ENCODE peak calls at places on chromosome 12, in six cellular contexts. S is hepatocyte, N is H7, I is pancreas, E is neural progenitor cell, U is aorta. Z is an unnamed sample.
A peak's percentile ranks its signal among the peaks of the same experiment; 100 is the strongest.

GRCh38 chr12:129257526-129257925 is 404.2 kb downstream of the GLT1D1 start:
- DNase-seq in S (no peak), N (no peak), I (no peak), E (no peak), U (no peak), Z (no peak)

GRCh38 chr12:2551097-2551496 is 243.7 kb upstream of the FKBP4 start:
- DNase-seq in S (no peak), N (no peak), I (no peak), E (no peak), U (no peak), Z (no peak)

GRCh38 chr12:7144414-7145120 is 14.4 kb downstream of the CLSTN3 start:
- DNase-seq in S (peak; percentile 42), N (peak; percentile 74), I (no peak), E (peak; percentile 43), U (no peak), Z (no peak)

GRCh38 chr12:132153501-132154340 is 9.5 kb downstream of the NOC4L start:
- DNase-seq in S (peak; percentile 92), N (peak; percentile 98), I (peak; percentile 82), E (peak; percentile 93), U (peak; percentile 88), Z (peak; percentile 55)

GRCh38 chr12:21113266-21113665 is 17.7 kb upstream of the SLCO1B1 start:
- DNase-seq in S (no peak), N (no peak), I (no peak), E (no peak), U (no peak), Z (no peak)

GRCh38 chr12:1851126-1851791 is 30.9 kb downstream of the LRTM2 start:
- DNase-seq in S (no peak), N (no peak), I (no peak), E (no peak), U (no peak), Z (no peak)

GRCh38 chr12:56695327-56696101 is 7.4 kb upstream of the PTGES3 start:
- DNase-seq in S (no peak), N (no peak), I (no peak), E (no peak), U (peak; percentile 31), Z (no peak)

GRCh38 chr12:14952295-14952995 is 9.0 kb downstream of the ARHGDIB start:
- DNase-seq in S (peak; percentile 79), N (no peak), I (no peak), E (no peak), U (no peak), Z (no peak)

GRCh38 chr12:23464241-23464812 is 485.1 kb downstream of the SOX5 start:
- DNase-seq in S (no peak), N (no peak), I (no peak), E (no peak), U (no peak), Z (no peak)

GRCh38 chr12:10140001-10140400 is 10.0 kb upstream of the CLEC7A start:
- DNase-seq in S (peak; percentile 59), N (peak; percentile 36), I (no peak), E (peak; percentile 64), U (no peak), Z (peak; percentile 45)

GRCh38 chr12:114611145-114612018 is 72.6 kb downstream of the TBX3 start:
- DNase-seq in S (peak; percentile 77), N (no peak), I (no peak), E (no peak), U (no peak), Z (no peak)

GRCh38 chr12:131210506-131211278 is 257.0 kb downstream of the ADGRD1 start:
- DNase-seq in S (no peak), N (no peak), I (no peak), E (no peak), U (peak; percentile 42), Z (no peak)

GRCh38 chr12:121762269-121762668 is 31.2 kb downstream of the RHOF start:
- DNase-seq in S (no peak), N (no peak), I (no peak), E (no peak), U (no peak), Z (no peak)

DNA sequence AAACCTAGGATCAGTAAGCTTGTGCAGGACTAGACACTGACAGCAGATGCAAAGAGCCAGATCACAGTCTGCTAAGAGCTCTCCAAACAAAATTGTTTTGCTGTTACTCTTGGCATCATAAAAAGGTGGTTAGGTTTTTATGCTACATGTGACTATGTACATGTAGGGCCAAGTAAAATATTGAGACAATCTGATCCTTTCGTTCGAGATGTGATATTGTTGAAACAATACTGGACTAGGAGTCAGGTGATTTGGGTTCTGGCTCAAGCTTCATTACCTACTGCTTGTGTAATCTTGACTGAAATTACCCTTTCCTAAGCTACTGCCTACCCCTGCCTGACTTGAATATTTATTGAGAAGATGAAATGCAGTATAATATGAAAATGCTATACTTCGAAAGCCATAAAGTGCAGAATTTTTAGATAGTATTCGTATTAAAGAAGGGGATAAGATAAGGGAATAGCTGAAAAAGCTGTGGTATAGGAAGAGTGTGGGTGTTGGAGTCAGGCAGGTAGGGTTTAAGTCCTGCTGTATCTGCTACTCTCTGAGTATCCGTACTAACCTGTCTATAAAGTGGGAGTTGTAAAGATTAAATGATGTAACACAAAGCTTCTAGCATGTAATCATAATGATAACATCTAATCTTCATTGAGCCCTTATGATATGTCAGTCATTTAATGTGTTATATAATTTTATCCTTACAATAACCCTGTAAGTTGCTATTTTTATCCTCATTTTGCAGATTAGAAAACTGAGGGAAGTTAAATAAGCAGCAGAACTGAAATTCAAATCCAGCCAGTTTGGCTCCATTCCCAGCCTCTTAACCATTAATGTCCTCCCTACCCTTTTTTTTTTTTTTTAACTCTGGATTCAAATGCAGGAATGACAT is 38.6 kb upstream of the ATF1 start:
- DNase-seq in S (no peak), N (no peak), I (no peak), E (no peak), U (no peak), Z (no peak)
- H3K36me3 ChIP-seq in S (no peaks in the 10 kb centered on the region), N (peaks cover 34% of the 10 kb centered on the region), I (peaks cover 63% of the 10 kb centered on the region), E (no peaks in the 10 kb centered on the region), U (peaks cover 10% of the 10 kb centered on the region), Z (peaks cover 28% of the 10 kb centered on the region)

GRCh38 chr12:112046003-112046402 is 32.8 kb downstream of the ERP29 start:
- DNase-seq in S (no peak), N (no peak), I (no peak), E (no peak), U (no peak), Z (no peak)
- H3K36me3 ChIP-seq in S (peaks cover 4% of the 10 kb centered on the region), N (peaks cover 37% of the 10 kb centered on the region), I (peaks cover 68% of the 10 kb centered on the region), E (peaks cover 32% of the 10 kb centered on the region), U (peaks cover 3% of the 10 kb centered on the region), Z (peaks cover 53% of the 10 kb centered on the region)

GRCh38 chr12:68539615-68539952 is 71.1 kb upstream of the RAP1B start:
- DNase-seq in S (no peak), N (no peak), I (no peak), E (no peak), U (no peak), Z (no peak)

GRCh38 chr12:68537571-68537970 is 73.1 kb upstream of the RAP1B start:
- DNase-seq in S (no peak), N (no peak), I (no peak), E (no peak), U (no peak), Z (no peak)

GRCh38 chr12:68536885-68537284 is 73.8 kb upstream of the RAP1B start:
- DNase-seq in S (no peak), N (no peak), I (no peak), E (no peak), U (no peak), Z (no peak)

GRCh38 chr12:68534108-68534507 is 76.6 kb upstream of the RAP1B start:
- DNase-seq in S (no peak), N (no peak), I (no peak), E (no peak), U (no peak), Z (no peak)

GRCh38 chr12:68538722-68539614 is 71.7 kb upstream of the RAP1B start:
- DNase-seq in S (no peak), N (peak; percentile 63), I (no peak), E (peak; percentile 50), U (peak; percentile 82), Z (peak; percentile 65)
- H3K36me3 ChIP-seq in S (no peaks in the 10 kb centered on the region), N (no peaks in the 10 kb centered on the region), I (no peaks in the 10 kb centered on the region), E (no peaks in the 10 kb centered on the region), U (no peaks in the 10 kb centered on the region), Z (no peaks in the 10 kb centered on the region)

GRCh38 chr12:4645023-4645422 is 3.8 kb downstream of the AKAP3 start:
- DNase-seq in S (no peak), N (no peak), I (no peak), E (no peak), U (no peak), Z (no peak)
- H3K36me3 ChIP-seq in S (no peaks in the 10 kb centered on the region), N (no peaks in the 10 kb centered on the region), I (no peaks in the 10 kb centered on the region), E (no peaks in the 10 kb centered on the region), U (no peaks in the 10 kb centered on the region), Z (no peaks in the 10 kb centered on the region)

GRCh38 chr12:94660436-94660835 is 10.1 kb upstream of the TMCC3 start:
- DNase-seq in S (no peak), N (no peak), I (no peak), E (no peak), U (no peak), Z (no peak)
- H3K36me3 ChIP-seq in S (no peaks in the 10 kb centered on the region), N (no peaks in the 10 kb centered on the region), I (no peaks in the 10 kb centered on the region), E (no peaks in the 10 kb centered on the region), U (no peaks in the 10 kb centered on the region), Z (no peaks in the 10 kb centered on the region)

DNA sequence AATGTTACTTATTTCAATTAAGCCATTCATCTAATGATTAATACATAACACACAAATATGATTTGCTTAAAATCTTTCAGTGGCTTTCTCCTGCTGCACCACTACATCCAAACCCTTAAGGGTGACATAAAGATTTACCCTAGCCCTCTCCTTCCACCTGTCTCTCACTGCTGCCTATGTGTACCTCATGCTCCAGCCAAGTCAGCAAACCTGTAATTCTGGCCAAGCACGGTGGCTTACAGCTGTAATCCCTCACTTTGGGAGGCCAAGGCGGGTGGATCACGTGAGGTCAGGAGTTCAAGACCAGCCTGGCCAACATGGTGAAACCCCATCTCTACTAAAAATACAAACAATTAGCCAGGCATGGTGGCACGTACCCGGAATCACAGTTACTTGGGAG is 31.7 kb upstream of the CERS5 start:
- DNase-seq in S (no peak), N (no peak), I (no peak), E (no peak), U (no peak), Z (no peak)
- H3K36me3 ChIP-seq in S (no peaks in the 10 kb centered on the region), N (peaks cover 11% of the 10 kb centered on the region), I (peaks cover 14% of the 10 kb centered on the region), E (no peaks in the 10 kb centered on the region), U (peaks cover 7% of the 10 kb centered on the region), Z (peaks cover 14% of the 10 kb centered on the region)

GRCh38 chr12:68733661-68734071 is 12.3 kb upstream of the SLC35E3 start:
- DNase-seq in S (no peak), N (no peak), I (no peak), E (no peak), U (no peak), Z (no peak)
- H3K36me3 ChIP-seq in S (no peaks in the 10 kb centered on the region), N (peaks cover 27% of the 10 kb centered on the region), I (peaks cover 27% of the 10 kb centered on the region), E (peaks cover 24% of the 10 kb centered on the region), U (peaks cover 6% of the 10 kb centered on the region), Z (peaks cover 19% of the 10 kb centered on the region)

DNA sequence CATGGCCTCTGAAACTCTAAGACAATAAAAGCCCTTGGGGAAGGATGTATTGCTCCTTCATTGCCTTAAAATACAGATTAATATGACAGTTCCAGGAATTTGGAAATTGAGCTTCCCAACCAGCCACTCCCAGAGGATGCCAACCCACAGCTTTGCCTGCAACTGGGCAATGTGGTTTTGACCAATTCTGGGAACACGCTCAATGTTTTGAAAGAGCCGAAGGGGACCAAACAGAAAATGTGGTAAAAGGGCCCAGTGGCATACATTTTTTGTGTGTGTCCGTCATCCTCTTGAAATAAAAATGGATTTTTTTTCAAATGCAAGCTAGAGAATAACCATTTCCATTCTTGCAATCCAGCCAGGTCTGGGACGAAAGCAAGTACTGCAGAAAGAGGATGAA is 88.3 kb upstream of the PLEKHG7 start:
- DNase-seq in S (no peak), N (no peak), I (no peak), E (no peak), U (no peak), Z (no peak)
- H3K36me3 ChIP-seq in S (no peaks in the 10 kb centered on the region), N (no peaks in the 10 kb centered on the region), I (no peaks in the 10 kb centered on the region), E (no peaks in the 10 kb centered on the region), U (no peaks in the 10 kb centered on the region), Z (no peaks in the 10 kb centered on the region)

Z was measured in lung.